ENCODE peak calls at places on chromosomes 6 and 20, in six cellular contexts. One of them, this sample, is unnamed.

GRCh38 chr6:47477497-47478232 is at the start of gene CD2AP:
- DNase-seq in trophoblast cell: peak
- DNase-seq in neuronal stem cell: peak
- DNase-seq in IMR-90: peak
- DNase-seq in H9: peak
- DNase-seq in H1: peak
- DNase-seq in this sample: peak

GRCh38 chr20:21577551-21577950 is 63.7 kb upstream of the NKX2-2 start:
- DNase-seq in neuronal stem cell: no peak
- DNase-seq in trophoblast cell: no peak
- DNase-seq in H9: no peak
- DNase-seq in IMR-90: no peak
- DNase-seq in H1: no peak
- DNase-seq in this sample: no peak

GRCh38 chr20:8573686-8574085 is 441.6 kb downstream of the PLCB1 start:
- DNase-seq in trophoblast cell: no peak
- DNase-seq in IMR-90: no peak
- DNase-seq in H9: no peak
- DNase-seq in H1: no peak
- DNase-seq in neuronal stem cell: no peak
- DNase-seq in this sample: no peak

GRCh38 chr6:45420083-45420908 is 42.6 kb upstream of the SUPT3H start:
- DNase-seq in H9: no peak
- DNase-seq in neuronal stem cell: peak
- DNase-seq in trophoblast cell: no peak
- DNase-seq in H1: no peak
- DNase-seq in IMR-90: peak
- DNase-seq in this sample: peak

GRCh38 chr20:32432277-32432676 is 74.1 kb downstream of the ASXL1 start:
- DNase-seq in neuronal stem cell: no peak
- DNase-seq in H9: no peak
- DNase-seq in H1: no peak
- DNase-seq in IMR-90: no peak
- DNase-seq in trophoblast cell: no peak
- DNase-seq in this sample: no peak

GRCh38 chr6:28816909-28817807 is 106.6 kb downstream of the TRIM27 start:
- DNase-seq in IMR-90: peak
- DNase-seq in H9: peak
- DNase-seq in trophoblast cell: no peak
- DNase-seq in neuronal stem cell: no peak
- DNase-seq in H1: no peak
- DNase-seq in this sample: peak

GRCh38 chr6:54072708-54073313 is 38.4 kb upstream of the MLIP start:
- DNase-seq in neuronal stem cell: no peak
- DNase-seq in trophoblast cell: no peak
- DNase-seq in H9: no peak
- DNase-seq in H1: no peak
- DNase-seq in IMR-90: no peak
- DNase-seq in this sample: no peak

GRCh38 chr6:160461641-160462040 is 113.5 kb downstream of the SLC22A3 start:
- DNase-seq in IMR-90: peak
- DNase-seq in H9: no peak
- DNase-seq in trophoblast cell: no peak
- DNase-seq in H1: no peak
- DNase-seq in neuronal stem cell: no peak
- DNase-seq in this sample: peak

GRCh38 chr6:168011291-168011690 is 13.8 kb downstream of the KIF25 start:
- DNase-seq in neuronal stem cell: no peak
- DNase-seq in H1: no peak
- DNase-seq in trophoblast cell: no peak
- DNase-seq in H9: no peak
- DNase-seq in IMR-90: no peak
- DNase-seq in this sample: no peak

GRCh38 chr20:49595811-49596545 is 28.0 kb upstream of the PTGIS start:
- DNase-seq in IMR-90: peak
- DNase-seq in H9: no peak
- DNase-seq in trophoblast cell: no peak
- DNase-seq in H1: no peak
- DNase-seq in neuronal stem cell: no peak
- DNase-seq in this sample: no peak

GRCh38 chr6:121333196-121333595 is 1.1 kb downstream of the TBC1D32 start:
- DNase-seq in neuronal stem cell: no peak
- DNase-seq in H9: no peak
- DNase-seq in trophoblast cell: no peak
- DNase-seq in H1: no peak
- DNase-seq in IMR-90: no peak
- DNase-seq in this sample: no peak

GRCh38 chr20:36792422-36792821 is 18.9 kb upstream of the DSN1 start:
- DNase-seq in neuronal stem cell: peak
- DNase-seq in H9: peak
- DNase-seq in trophoblast cell: peak
- DNase-seq in IMR-90: peak
- DNase-seq in H1: peak
- DNase-seq in this sample: peak

GRCh38 chr6:132888701-132889100 is 74.3 kb downstream of the RPS12 start:
- DNase-seq in H9: no peak
- DNase-seq in neuronal stem cell: no peak
- DNase-seq in IMR-90: peak
- DNase-seq in trophoblast cell: no peak
- DNase-seq in H1: no peak
- DNase-seq in this sample: no peak

GRCh38 chr6:41214559-41215238 is 13.4 kb upstream of the TREML4 start:
- DNase-seq in trophoblast cell: peak
- DNase-seq in neuronal stem cell: no peak
- DNase-seq in H9: peak
- DNase-seq in IMR-90: no peak
- DNase-seq in H1: no peak
- DNase-seq in this sample: no peak

GRCh38 chr20:32028647-32029372 is 18.6 kb downstream of the CCM2L start:
- DNase-seq in IMR-90: no peak
- DNase-seq in H9: peak
- DNase-seq in neuronal stem cell: no peak
- DNase-seq in trophoblast cell: no peak
- DNase-seq in H1: no peak
- DNase-seq in this sample: peak

GRCh38 chr6:25193147-25193864 is 85.9 kb upstream of the CARMIL1 start:
- DNase-seq in trophoblast cell: no peak
- DNase-seq in H9: no peak
- DNase-seq in neuronal stem cell: no peak
- DNase-seq in H1: no peak
- DNase-seq in IMR-90: peak
- DNase-seq in this sample: peak

GRCh38 chr6:93554018-93554417 is 134.7 kb upstream of the EPHA7 start:
- DNase-seq in IMR-90: no peak
- DNase-seq in H1: no peak
- DNase-seq in H9: no peak
- DNase-seq in neuronal stem cell: no peak
- DNase-seq in trophoblast cell: no peak
- DNase-seq in this sample: no peak

DNA sequence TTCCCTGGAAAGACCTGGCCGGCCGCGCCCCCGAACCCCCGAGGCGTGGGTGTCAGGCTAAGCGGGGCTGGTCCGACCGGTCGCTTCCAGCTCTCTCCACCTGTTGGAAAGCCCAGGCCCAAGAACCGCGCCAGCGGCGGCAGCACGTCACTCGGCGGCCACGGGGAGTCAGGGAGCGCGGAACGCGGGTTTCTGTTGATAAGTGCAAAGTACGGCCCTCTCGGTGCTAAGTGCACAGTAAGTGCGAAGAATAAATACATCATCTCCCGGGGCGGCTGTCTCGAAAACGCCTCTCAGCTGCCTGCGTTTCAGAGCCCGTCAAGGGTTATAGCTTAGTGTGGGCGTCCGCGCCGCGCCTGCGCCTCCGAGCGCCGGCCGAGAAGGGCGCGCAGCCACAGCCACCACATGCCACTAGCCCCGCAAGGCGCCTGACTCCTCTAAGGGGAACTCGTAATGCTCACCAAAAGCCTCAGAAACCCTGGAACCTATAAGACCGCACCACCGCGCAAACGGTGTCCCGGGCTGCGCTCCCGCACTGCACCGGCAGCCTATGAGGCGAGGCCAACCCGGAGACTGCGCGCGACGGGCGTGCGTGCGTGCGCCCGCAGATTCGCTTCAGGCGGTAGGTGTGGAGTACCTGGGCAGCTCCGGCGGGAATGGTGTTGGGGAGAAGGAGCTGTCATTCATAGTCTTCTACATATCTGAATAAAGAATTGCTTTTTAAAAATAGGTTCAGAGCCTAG is 9.2 kb upstream of the TBX18 start:
- DNase-seq in trophoblast cell: peak
- DNase-seq in IMR-90: no peak
- DNase-seq in H9: peak
- DNase-seq in H1: no peak
- DNase-seq in neuronal stem cell: peak
- DNase-seq in this sample: peak
- H2AFZ ChIP-seq in trophoblast cell: peak
- H2AFZ ChIP-seq in IMR-90: peak
- H2AFZ ChIP-seq in H9: no peak
- H2AFZ ChIP-seq in H1: no peak
- H2AFZ ChIP-seq in neuronal stem cell: peak
- H2AFZ ChIP-seq in this sample: peak

DNA sequence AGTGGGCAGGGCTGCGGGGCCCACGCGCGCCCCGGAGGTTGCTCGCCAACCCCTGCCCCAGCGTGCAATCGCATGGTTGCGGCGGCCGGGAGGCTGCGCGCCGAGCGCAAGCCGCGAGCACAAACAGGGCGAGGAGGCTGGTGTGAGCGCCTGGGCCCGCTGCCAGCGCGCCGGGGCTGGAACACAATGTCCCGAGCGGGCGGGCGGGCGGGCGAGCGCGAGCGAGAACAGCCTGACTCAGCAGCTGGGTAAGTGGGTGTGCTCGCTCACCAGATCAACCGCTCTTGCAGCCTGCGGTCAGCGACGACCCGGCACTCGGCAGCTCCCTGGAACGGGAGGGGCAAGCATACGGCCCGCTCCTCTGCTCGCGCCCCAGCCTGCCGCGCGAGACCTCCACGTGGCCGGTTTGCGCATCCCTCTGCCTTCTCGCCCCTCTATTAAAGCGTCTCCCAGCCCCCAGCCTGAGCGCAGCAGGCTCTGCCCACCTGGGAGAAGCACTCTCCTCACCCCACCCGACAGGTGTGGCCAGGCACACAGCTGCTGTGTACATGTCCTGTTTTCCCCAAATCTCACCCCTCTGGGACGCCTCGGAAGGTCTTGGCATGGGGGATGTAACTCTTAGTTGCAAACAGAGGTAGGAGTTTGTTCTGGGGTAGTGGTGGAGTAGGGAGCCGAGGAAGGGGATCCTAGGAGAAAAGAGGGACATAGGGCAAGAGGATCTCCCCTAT is 8.7 kb upstream of the ARMC12 start:
- DNase-seq in IMR-90: peak
- DNase-seq in H9: peak
- DNase-seq in trophoblast cell: peak
- DNase-seq in H1: no peak
- DNase-seq in neuronal stem cell: no peak
- DNase-seq in this sample: peak
- H3K23ac ChIP-seq in IMR-90: peak
- H3K23ac ChIP-seq in H9: no peak
- H3K23ac ChIP-seq in trophoblast cell: no peak
- H3K23ac ChIP-seq in H1: no peak
- H3K23ac ChIP-seq in neuronal stem cell: peak
- H3K23ac ChIP-seq in this sample: peak

GRCh38 chr6:87661503-87661902 is 40.5 kb downstream of the AKIRIN2 start:
- DNase-seq in H9: no peak
- DNase-seq in neuronal stem cell: no peak
- DNase-seq in trophoblast cell: no peak
- DNase-seq in IMR-90: peak
- DNase-seq in H1: no peak
- DNase-seq in this sample: no peak

GRCh38 chr6:87660226-87660886 is 41.7 kb downstream of the AKIRIN2 start:
- DNase-seq in IMR-90: peak
- DNase-seq in neuronal stem cell: no peak
- DNase-seq in H1: no peak
- DNase-seq in H9: no peak
- DNase-seq in trophoblast cell: peak
- DNase-seq in this sample: peak

GRCh38 chr6:87661016-87661415 is 41.0 kb downstream of the AKIRIN2 start:
- DNase-seq in trophoblast cell: no peak
- DNase-seq in neuronal stem cell: no peak
- DNase-seq in IMR-90: peak
- DNase-seq in H9: no peak
- DNase-seq in H1: no peak
- DNase-seq in this sample: peak

GRCh38 chr6:87664943-87665342 is 37.1 kb downstream of the AKIRIN2 start:
- DNase-seq in neuronal stem cell: no peak
- DNase-seq in IMR-90: no peak
- DNase-seq in trophoblast cell: no peak
- DNase-seq in H9: no peak
- DNase-seq in H1: no peak
- DNase-seq in this sample: no peak

DNA sequence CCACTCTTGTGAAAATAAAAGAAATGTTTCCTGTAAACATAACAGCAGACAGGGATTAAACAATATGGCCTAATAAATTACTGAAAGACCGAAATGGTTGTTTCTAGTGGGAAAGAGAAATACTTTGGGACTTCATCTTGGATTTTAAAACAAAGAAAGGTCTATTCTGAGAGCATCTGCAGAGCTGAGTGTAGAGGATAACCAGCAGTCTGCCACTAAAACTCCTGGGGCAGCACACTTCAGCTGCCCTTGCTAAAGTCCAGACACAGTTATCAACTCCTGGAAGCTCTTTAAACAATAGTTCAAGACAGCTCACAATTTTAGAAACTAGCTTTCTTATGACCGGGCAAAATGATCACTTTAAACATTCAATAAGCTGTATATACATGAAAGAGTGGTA is 38.6 kb downstream of the AKIRIN2 start:
- DNase-seq in IMR-90: no peak
- DNase-seq in H1: no peak
- DNase-seq in neuronal stem cell: no peak
- DNase-seq in H9: no peak
- DNase-seq in trophoblast cell: no peak
- DNase-seq in this sample: no peak
- H2AFZ ChIP-seq in IMR-90: no peak
- H2AFZ ChIP-seq in H1: no peak
- H2AFZ ChIP-seq in neuronal stem cell: no peak
- H2AFZ ChIP-seq in H9: no peak
- H2AFZ ChIP-seq in trophoblast cell: no peak
- H2AFZ ChIP-seq in this sample: no peak

DNA sequence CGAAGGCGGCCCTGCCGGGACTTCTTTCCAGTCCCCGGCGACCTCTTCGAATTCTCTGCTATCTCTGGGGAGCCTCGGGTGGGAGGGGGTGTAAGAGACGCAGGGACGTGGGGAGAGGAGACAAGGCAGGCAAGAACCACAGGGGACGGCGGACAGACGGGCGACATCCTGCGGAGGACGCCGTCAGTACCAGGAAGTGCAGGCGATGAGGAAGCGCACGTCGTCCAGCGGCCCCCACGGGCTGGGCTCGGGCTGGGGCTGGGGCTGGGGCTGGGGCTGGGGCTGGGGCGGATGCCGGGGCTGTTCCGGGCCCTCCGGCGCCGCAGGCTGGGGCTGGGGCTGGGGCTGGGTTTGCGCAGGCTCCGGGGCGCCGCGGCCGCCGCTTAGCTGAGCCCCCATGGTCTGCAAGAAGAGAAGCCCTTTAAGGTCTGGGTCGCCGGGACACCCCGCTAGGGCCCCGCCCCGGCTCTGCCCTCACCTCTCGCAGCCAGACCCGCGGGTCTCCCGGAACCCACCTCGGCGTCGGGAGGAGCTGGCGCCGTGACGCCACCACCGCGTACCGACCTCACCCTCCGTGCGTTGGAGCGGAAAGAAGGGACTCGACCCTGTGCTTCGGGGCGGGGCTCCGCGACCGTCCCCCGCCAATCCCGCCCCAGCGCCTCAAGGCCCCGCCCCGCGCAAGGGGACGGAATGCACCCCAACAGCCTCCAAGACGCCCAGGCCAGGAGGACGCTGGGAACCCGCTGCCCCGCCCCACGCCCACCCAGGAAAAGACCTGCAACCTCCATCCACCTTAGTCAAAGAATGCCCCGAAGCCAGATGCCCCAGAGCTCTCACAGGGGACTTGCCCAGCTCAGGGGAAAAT is at the start of gene MMP24OS:
- DNase-seq in trophoblast cell: peak
- DNase-seq in H1: peak
- DNase-seq in IMR-90: peak
- DNase-seq in neuronal stem cell: peak
- DNase-seq in H9: peak
- DNase-seq in this sample: peak
- H3K23ac ChIP-seq in trophoblast cell: no peak
- H3K23ac ChIP-seq in H1: no peak
- H3K23ac ChIP-seq in IMR-90: peak
- H3K23ac ChIP-seq in neuronal stem cell: peak
- H3K23ac ChIP-seq in H9: no peak
- H3K23ac ChIP-seq in this sample: no peak